ENCODE peak calls at places on chromosomes 16 and 17, in six cellular contexts. N, C, V, D, E and B are unnamed samples.
A peak's percentile ranks its signal among the peaks of the same experiment; 100 is the strongest.

GRCh38 chr17:77346765-77347164 is 206.0 kb downstream of the SEC14L1 start:
- DNase-seq in E (no peak), C (no peak), D (no peak), V (no peak), N (no peak), B (no peak)

GRCh38 chr16:81831722-81832126 is 52.6 kb downstream of the PLCG2 start:
- DNase-seq in D (peak; percentile 41), N (no peak), V (peak; percentile 81), E (peak; percentile 64), C (peak; percentile 76), B (no peak)

GRCh38 chr16:8583712-8584111 is 6.6 kb downstream of the TMEM114 start:
- DNase-seq in V (no peak), D (no peak), C (no peak), E (no peak), N (no peak), B (no peak)

GRCh38 chr16:21684199-21684598 is 20.4 kb downstream of the OTOA start:
- DNase-seq in D (no peak), C (peak; percentile 43), V (no peak), E (no peak), N (no peak), B (no peak)

GRCh38 chr16:56199164-56199563 is 7.9 kb downstream of the GNAO1 start:
- DNase-seq in D (no peak), V (peak; percentile 49), N (no peak), C (peak; percentile 34), E (peak; percentile 49), B (no peak)

GRCh38 chr16:85066346-85066885 is 38.8 kb downstream of the KIAA0513 start:
- DNase-seq in D (no peak), V (no peak), C (no peak), E (no peak), N (no peak), B (no peak)

GRCh38 chr16:84471966-84472365 is 32.5 kb downstream of the MEAK7 start:
- DNase-seq in C (no peak), V (no peak), N (no peak), E (no peak), D (no peak), B (no peak)

GRCh38 chr17:2710804-2711607 is 558 bp downstream of the CLUH start:
- DNase-seq in V (peak; percentile 58), C (no peak), N (no peak), D (no peak), E (no peak), B (no peak)

GRCh38 chr17:82346342-82347300 is 12.4 kb upstream of the TEX19 start:
- DNase-seq in E (no peak), C (no peak), D (no peak), N (no peak), V (no peak), B (no peak)

GRCh38 chr16:68681038-68681437 is 35.9 kb downstream of the CDH3 start:
- DNase-seq in E (no peak), D (no peak), N (no peak), C (no peak), V (no peak), B (no peak)

GRCh38 chr17:5355416-5356129 is 63.9 kb downstream of the NUP88 start:
- DNase-seq in D (peak; percentile 45), E (no peak), N (peak; percentile 28), C (no peak), V (no peak), B (no peak)

GRCh38 chr17:30379303-30380105 is 777 bp downstream of the CPD start:
- DNase-seq in D (peak; percentile 20), E (peak; percentile 39), C (peak; percentile 35), N (no peak), V (no peak), B (no peak)

GRCh38 chr16:23679274-23679985 is 741 bp downstream of the PLK1 start:
- DNase-seq in V (peak; percentile 34), C (peak; percentile 62), N (no peak), E (peak; percentile 44), D (no peak), B (no peak)

GRCh38 chr17:9676084-9676483 is 30.8 kb downstream of the USP43 start:
- DNase-seq in E (no peak), N (no peak), C (no peak), V (no peak), D (no peak), B (no peak)

GRCh38 chr17:17380156-17380925 is 77.2 kb downstream of the NT5M start:
- DNase-seq in E (no peak), D (no peak), N (no peak), C (no peak), V (no peak), B (no peak)

GRCh38 chr17:17324616-17325015 is 21.4 kb downstream of the NT5M start:
- DNase-seq in E (no peak), V (no peak), N (no peak), D (no peak), C (no peak), B (no peak)

DNA sequence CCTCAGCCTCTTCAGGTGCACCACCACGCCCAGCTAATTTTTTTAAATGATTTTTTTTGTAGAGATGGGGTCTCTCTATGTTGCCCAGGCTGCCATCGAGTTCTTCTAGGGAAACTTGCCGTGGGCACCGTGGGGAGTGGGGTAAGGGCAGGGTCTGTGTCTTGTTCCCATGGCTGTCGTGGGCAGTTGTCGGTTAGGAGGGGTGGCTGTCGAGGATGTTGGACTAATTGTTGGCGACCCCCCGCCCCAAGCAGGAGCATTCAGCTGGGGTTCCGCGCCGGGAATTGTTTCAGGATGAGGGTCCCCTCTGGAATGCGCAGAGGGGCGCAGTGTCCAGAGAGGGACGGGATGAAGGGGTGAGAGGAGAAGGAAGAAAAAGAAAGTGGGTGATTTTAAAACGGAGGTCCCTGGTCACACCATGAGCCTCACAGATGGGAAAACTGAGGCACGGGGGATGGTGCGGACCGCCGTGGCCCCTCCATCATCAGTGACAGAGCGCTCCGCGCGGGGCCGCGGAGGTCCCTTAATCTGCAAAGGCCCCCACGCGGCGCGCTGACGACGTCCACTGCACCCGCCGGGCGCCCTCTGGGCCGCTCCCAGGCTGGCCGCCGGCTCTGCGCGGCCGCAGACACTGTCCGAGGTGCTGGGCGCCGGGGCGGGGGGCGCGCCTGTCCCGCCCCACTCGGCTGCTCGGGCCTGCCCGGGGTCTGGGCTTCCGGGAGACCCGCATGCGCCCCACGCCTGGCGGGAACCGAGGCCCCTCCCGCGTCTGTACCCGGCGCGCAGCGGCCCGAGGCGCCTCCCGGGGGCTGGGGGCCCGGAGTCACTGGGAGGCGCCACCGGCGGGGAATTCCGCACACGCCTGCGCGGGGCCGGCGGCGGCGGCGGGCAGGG is 763 bp upstream of the RNF213 start:
- DNase-seq in C (peak; percentile 94), D (peak; percentile 55), V (peak; percentile 80), E (peak; percentile 95), N (peak; percentile 59), B (no peak)
- TF ChIP-seq CTCF in C (no peak), D (no peak), V (no peak), E (no peak), N (no peak), B (no peak)

GRCh38 chr16:70679653-70680494 is 6.0 kb downstream of the MTSS2 start:
- DNase-seq in N (no peak), D (no peak), V (no peak), E (peak; percentile 80), C (peak; percentile 77), B (no peak)
- TF ChIP-seq CTCF in N (peak; percentile 4), D (peak; percentile 75), V (no peak), E (peak; percentile 76), C (no peak), B (no peak)

GRCh38 chr17:49471089-49471683 is 23.9 kb upstream of the NGFR start:
- DNase-seq in C (no peak), D (no peak), V (no peak), N (no peak), E (no peak), B (no peak)
- TF ChIP-seq CTCF in C (no peak), D (no peak), V (no peak), N (no peak), E (no peak), B (no peak)

DNA sequence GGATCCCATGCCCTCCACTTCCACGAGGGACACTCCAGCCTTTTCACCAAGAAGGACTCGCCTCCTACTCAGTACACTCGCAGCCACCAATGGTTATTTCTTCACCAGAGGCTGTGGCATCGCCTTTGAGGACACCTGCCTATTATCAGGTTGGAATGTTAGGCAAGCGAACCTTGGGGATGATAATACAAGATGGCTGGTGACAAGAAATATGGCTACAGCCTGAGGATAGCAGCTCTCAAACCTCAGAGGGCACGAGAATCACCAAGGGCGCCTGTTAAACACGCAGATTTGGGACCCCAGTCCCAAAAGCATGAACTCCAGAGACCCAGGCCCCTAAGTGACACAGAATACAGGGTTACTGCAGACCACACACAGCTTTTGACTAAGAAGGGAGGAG is 58.1 kb downstream of the CYTH1 start:
- DNase-seq in N (no peak), V (no peak), C (no peak), D (no peak), E (no peak), B (no peak)
- TF ChIP-seq CTCF in N (no peak), V (no peak), C (no peak), D (no peak), E (no peak), B (no peak)

GRCh38 chr17:67800495-67800928 is 24.8 kb upstream of the BPTF start:
- DNase-seq in C (peak; percentile 84), N (peak; percentile 36), D (peak; percentile 79), V (peak; percentile 56), E (peak; percentile 76), B (peak; percentile 42)

DNA sequence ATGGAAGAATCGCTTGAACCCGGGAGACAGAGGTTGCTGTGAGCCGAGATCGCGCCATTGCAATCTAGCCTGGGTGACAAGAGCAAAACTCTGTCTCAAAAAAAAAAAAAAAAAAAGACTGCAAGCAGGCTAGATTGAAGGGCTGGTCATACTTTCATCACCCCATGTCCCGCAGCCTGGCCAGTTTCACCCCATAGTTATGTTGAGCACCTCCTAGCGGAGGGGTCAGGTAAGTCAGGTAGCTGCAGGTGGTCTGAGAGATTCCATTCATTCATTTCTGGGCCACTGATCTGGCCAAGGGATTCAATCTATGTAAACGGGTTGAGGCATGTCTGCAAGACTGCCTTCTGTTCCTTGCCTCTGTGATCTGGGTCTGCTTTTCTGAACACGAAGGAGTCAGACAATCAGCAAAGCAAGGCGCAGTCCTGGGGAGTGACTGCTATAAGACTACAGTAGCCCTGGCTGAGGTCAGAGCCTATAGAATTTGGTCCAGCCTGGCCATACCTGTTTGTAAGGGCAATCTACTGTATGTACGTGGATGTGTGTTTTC is 23.6 kb upstream of the BPTF start:
- DNase-seq in C (no peak), N (no peak), D (no peak), E (no peak), V (no peak), B (no peak)
- TF ChIP-seq CTCF in C (no peak), N (no peak), D (no peak), E (peak; percentile 43), V (peak; percentile 20), B (no peak)